ENCODE peak calls at places on chromosome 20, in four cellular contexts. Z is LoVo, T is D341Med, O is nephron progenitor cell. U is an unnamed sample.

GRCh38 chr20:44552950-44553908 is 29.1 kb upstream of the PKIG start:
- DNase-seq in Z (no peak), O (no peak), T (no peak), U (no peak)

GRCh38 chr20:2142649-2143048 is 41.0 kb downstream of the STK35 start:
- DNase-seq in O (no peak), Z (no peak), T (no peak), U (peak)

GRCh38 chr20:52593634-52594033 is 378.5 kb upstream of the TSHZ2 start:
- DNase-seq in T (no peak), Z (no peak), O (no peak), U (no peak)

GRCh38 chr20:1664911-1665310 is 7.3 kb upstream of the SIRPG start:
- DNase-seq in Z (no peak), T (no peak), O (no peak), U (no peak)

GRCh38 chr20:38930242-38930569 is 4.0 kb downstream of the FAM83D start:
- DNase-seq in T (no peak), O (no peak), Z (no peak), U (no peak)

GRCh38 chr20:49186535-49187329 is 1.4 kb downstream of the STAU1 start:
- DNase-seq in O (peak), T (peak), Z (peak), U (peak)

GRCh38 chr20:45470262-45470931 is 844 bp downstream of the WFDC2 start:
- DNase-seq in O (peak), T (peak), Z (no peak), U (peak)

GRCh38 chr20:31669876-31670275 is 32.2 kb downstream of the COX4I2 start:
- DNase-seq in O (no peak), Z (no peak), T (no peak), U (no peak)

GRCh38 chr20:25480156-25480555 is 72.7 kb downstream of the GINS1 start:
- DNase-seq in O (no peak), T (no peak), Z (no peak), U (no peak)

GRCh38 chr20:30489604-30490003 is 767.9 kb upstream of the DEFB115 start:
- DNase-seq in T (no peak), Z (no peak), O (no peak), U (no peak)

GRCh38 chr20:561437-562231 is 18.0 kb upstream of the CSNK2A1 start:
- DNase-seq in Z (peak), T (peak), O (peak), U (peak)

GRCh38 chr20:46376196-46376785 is 30.1 kb downstream of the ELMO2 start:
- DNase-seq in O (no peak), T (no peak), Z (no peak), U (no peak)

GRCh38 chr20:57264908-57265648 is 1.4 kb downstream of the BMP7 start:
- DNase-seq in T (peak), Z (no peak), O (peak), U (no peak)

GRCh38 chr20:37901667-37902503 is 1.0 kb upstream of the VSTM2L start:
- DNase-seq in T (peak), O (peak), Z (no peak), U (no peak)

GRCh38 chr20:45629496-45630100 is at the start of gene WFDC10A:
- DNase-seq in Z (peak), T (peak), O (peak), U (peak)

GRCh38 chr20:4470375-4470774 is 251.3 kb upstream of the PRND start:
- DNase-seq in Z (no peak), O (no peak), T (no peak), U (no peak)

GRCh38 chr20:16462711-16463110 is 110.5 kb downstream of the KIF16B start:
- DNase-seq in T (no peak), O (no peak), Z (no peak), U (no peak)